ENCODE peak calls at places on chromosome 9, in four cellular contexts. One of them, this sample, is unnamed.

GRCh38 chr9:127567898-127568617 is 44.0 kb upstream of the STXBP1 start:
- DNase-seq in GM12892: no peak
- DNase-seq in stimulated activated naive CD8-positive, alpha-beta T cell treated with anti-CD3 and anti-CD28 coated beads, Interleukin-15, amount 100 ng/mL, for 72 hours: no peak
- DNase-seq in lung: no peak
- DNase-seq in this sample: no peak

GRCh38 chr9:135632823-135633222 is 6.5 kb downstream of the GLT6D1 start:
- DNase-seq in GM12892: no peak
- DNase-seq in lung: no peak
- DNase-seq in stimulated activated naive CD8-positive, alpha-beta T cell treated with anti-CD3 and anti-CD28 coated beads, Interleukin-15, amount 100 ng/mL, for 72 hours: no peak
- DNase-seq in this sample: no peak

GRCh38 chr9:123176230-123176629 is 92.2 kb downstream of the STRBP start:
- DNase-seq in stimulated activated naive CD8-positive, alpha-beta T cell treated with anti-CD3 and anti-CD28 coated beads, Interleukin-15, amount 100 ng/mL, for 72 hours: no peak
- DNase-seq in GM12892: no peak
- DNase-seq in lung: no peak
- DNase-seq in this sample: no peak

GRCh38 chr9:5364294-5364990 is 24.8 kb upstream of the RLN1 start:
- DNase-seq in lung: no peak
- DNase-seq in GM12892: no peak
- DNase-seq in stimulated activated naive CD8-positive, alpha-beta T cell treated with anti-CD3 and anti-CD28 coated beads, Interleukin-15, amount 100 ng/mL, for 72 hours: no peak
- DNase-seq in this sample: no peak

GRCh38 chr9:129835860-129836223 is 584 bp downstream of the USP20 start:
- DNase-seq in GM12892: no peak
- DNase-seq in stimulated activated naive CD8-positive, alpha-beta T cell treated with anti-CD3 and anti-CD28 coated beads, Interleukin-15, amount 100 ng/mL, for 72 hours: no peak
- DNase-seq in lung: no peak
- DNase-seq in this sample: no peak

GRCh38 chr9:114694719-114695269 is 12.8 kb upstream of the TEX48 start:
- DNase-seq in stimulated activated naive CD8-positive, alpha-beta T cell treated with anti-CD3 and anti-CD28 coated beads, Interleukin-15, amount 100 ng/mL, for 72 hours: peak
- DNase-seq in lung: no peak
- DNase-seq in GM12892: no peak
- DNase-seq in this sample: no peak

GRCh38 chr9:114696814-114697544 is 15.0 kb upstream of the TEX48 start:
- DNase-seq in GM12892: peak
- DNase-seq in lung: no peak
- DNase-seq in stimulated activated naive CD8-positive, alpha-beta T cell treated with anti-CD3 and anti-CD28 coated beads, Interleukin-15, amount 100 ng/mL, for 72 hours: peak
- DNase-seq in this sample: no peak

GRCh38 chr9:92489209-92489608 is 6.9 kb upstream of the ASPN start:
- DNase-seq in stimulated activated naive CD8-positive, alpha-beta T cell treated with anti-CD3 and anti-CD28 coated beads, Interleukin-15, amount 100 ng/mL, for 72 hours: no peak
- DNase-seq in lung: no peak
- DNase-seq in GM12892: no peak
- DNase-seq in this sample: no peak

GRCh38 chr9:106619211-106619610 is 243.8 kb upstream of the ZNF462 start:
- DNase-seq in lung: no peak
- DNase-seq in stimulated activated naive CD8-positive, alpha-beta T cell treated with anti-CD3 and anti-CD28 coated beads, Interleukin-15, amount 100 ng/mL, for 72 hours: no peak
- DNase-seq in GM12892: no peak
- DNase-seq in this sample: no peak

GRCh38 chr9:122213589-122214413 is 15.0 kb downstream of the LHX6 start:
- DNase-seq in GM12892: peak
- DNase-seq in stimulated activated naive CD8-positive, alpha-beta T cell treated with anti-CD3 and anti-CD28 coated beads, Interleukin-15, amount 100 ng/mL, for 72 hours: peak
- DNase-seq in lung: no peak
- DNase-seq in this sample: no peak

GRCh38 chr9:70491798-70492736 is 77.6 kb upstream of the KLF9 start:
- DNase-seq in GM12892: no peak
- DNase-seq in stimulated activated naive CD8-positive, alpha-beta T cell treated with anti-CD3 and anti-CD28 coated beads, Interleukin-15, amount 100 ng/mL, for 72 hours: no peak
- DNase-seq in lung: no peak
- DNase-seq in this sample: no peak